ENCODE peak calls at places on chromosomes 2 and 18, in five cellular contexts. O is ovary, E is neural progenitor cell, V is AG09309, C is IMR-90. B is an unnamed sample.

GRCh38 chr2:16080071-16080470 is 139.7 kb downstream of the MYCN start:
- DNase-seq in V (no peak), O (no peak), E (no peak), C (no peak), B (no peak)

GRCh38 chr2:70984576-70985282 is 6.3 kb downstream of the ANKRD53 start:
- DNase-seq in O (peak), E (peak), C (peak), V (no peak), B (peak)

GRCh38 chr2:55441280-55441892 is 21.7 kb upstream of the CCDC88A start:
- DNase-seq in V (no peak), O (no peak), E (no peak), C (no peak), B (no peak)

GRCh38 chr2:233248999-233249398 is 2.5 kb upstream of the ATG16L1 start:
- DNase-seq in C (no peak), E (no peak), V (no peak), O (no peak), B (no peak)

GRCh38 chr2:229575569-229576315 is 138.6 kb downstream of the DNER start:
- DNase-seq in C (no peak), V (no peak), E (no peak), O (no peak), B (no peak)

GRCh38 chr2:8538531-8538930 is 143.3 kb upstream of the ID2 start:
- DNase-seq in E (no peak), V (no peak), C (no peak), O (no peak), B (no peak)

GRCh38 chr18:47928466-47928865 is 2.0 kb downstream of the SMAD2 start:
- DNase-seq in C (peak), V (no peak), E (no peak), O (no peak), B (peak)

GRCh38 chr2:177332992-177333388 is 59.6 kb upstream of the AGPS start:
- DNase-seq in V (no peak), O (no peak), C (no peak), E (no peak), B (no peak)

GRCh38 chr2:88123164-88123974 is 4.5 kb downstream of the FABP1 start:
- DNase-seq in V (no peak), C (no peak), E (no peak), O (no peak), B (no peak)

GRCh38 chr18:67600781-67601180 is 84.3 kb upstream of the DSEL start:
- DNase-seq in E (no peak), O (no peak), V (no peak), C (peak), B (no peak)

GRCh38 chr2:215878476-215879063 is 134.8 kb downstream of the MREG start:
- DNase-seq in O (no peak), C (peak), E (no peak), V (peak), B (peak)

GRCh38 chr18:48792141-48792540 is 158.6 kb downstream of the SMAD7 start:
- DNase-seq in E (no peak), C (no peak), O (no peak), V (no peak), B (no peak)

GRCh38 chr2:100780203-100781008 is 39.5 kb upstream of the NPAS2 start:
- DNase-seq in V (no peak), O (no peak), E (no peak), C (peak), B (no peak)

GRCh38 chr2:12321886-12322285 is 394.9 kb upstream of the TRIB2 start:
- DNase-seq in C (peak), V (no peak), O (no peak), E (no peak), B (peak)

GRCh38 chr18:5276947-5277346 is 18.6 kb downstream of the ZBTB14 start:
- DNase-seq in C (no peak), V (no peak), E (peak), O (no peak), B (no peak)

GRCh38 chr2:54967269-54967668 is 83.0 kb downstream of the RTN4 start:
- DNase-seq in E (peak), C (no peak), O (no peak), V (no peak), B (no peak)

GRCh38 chr2:71617266-71617665 is 163.9 kb downstream of the DYSF start:
- DNase-seq in O (no peak), V (no peak), E (no peak), C (no peak), B (no peak)

GRCh38 chr2:201470821-201471731 is 19.5 kb downstream of the STRADB start:
- DNase-seq in C (peak), E (peak), O (no peak), V (no peak), B (peak)

GRCh38 chr2:148970393-148970792 is 68.1 kb upstream of the LYPD6B start:
- DNase-seq in V (no peak), O (no peak), E (no peak), C (no peak), B (no peak)

GRCh38 chr18:12092398-12093229 is 1.0 kb upstream of the ANKRD62 start:
- DNase-seq in C (no peak), E (peak), V (no peak), O (no peak), B (no peak)

GRCh38 chr2:776517-776916 is 99.3 kb upstream of the TMEM18 start:
- DNase-seq in O (no peak), V (no peak), E (no peak), C (no peak), B (no peak)

GRCh38 chr2:98148968-98149697 is 62.2 kb downstream of the VWA3B start:
- DNase-seq in O (no peak), C (peak), E (no peak), V (peak), B (peak)

GRCh38 chr2:85759257-85759613 is 5.4 kb downstream of the ATOH8 start:
- DNase-seq in V (no peak), E (no peak), O (no peak), C (no peak), B (no peak)

GRCh38 chr2:114020668-114021067 is 130.8 kb downstream of the ACTR3 start:
- DNase-seq in C (no peak), E (no peak), O (no peak), V (no peak), B (no peak)

GRCh38 chr2:202541137-202541536 is 93.6 kb upstream of the FAM117B start:
- DNase-seq in C (no peak), V (no peak), E (no peak), O (no peak), B (no peak)

GRCh38 chr2:46981662-46982351 is 66.2 kb upstream of the MCFD2 start:
- DNase-seq in E (no peak), O (no peak), C (no peak), V (no peak), B (no peak)

GRCh38 chr2:238176565-238176964 is 17.8 kb downstream of the ERFE start:
- DNase-seq in E (no peak), O (no peak), C (peak), V (peak), B (peak)

GRCh38 chr2:48759682-48760081 is 4.2 kb upstream of the LHCGR start:
- DNase-seq in V (no peak), O (no peak), C (no peak), E (no peak), B (no peak)

GRCh38 chr2:146642066-146642465 is 1202.8 kb upstream of the ACVR2A start:
- DNase-seq in O (no peak), V (no peak), E (no peak), C (no peak), B (no peak)

GRCh38 chr2:72944804-72945449 is 27.6 kb downstream of the EMX1 start:
- DNase-seq in E (no peak), V (no peak), C (no peak), O (no peak), B (no peak)

GRCh38 chr2:128196026-128196822 is 105.2 kb downstream of the UGGT1 start:
- DNase-seq in C (peak), E (no peak), V (no peak), O (no peak), B (peak)

GRCh38 chr2:232465061-232465460 is 9.1 kb downstream of the ALPI start:
- DNase-seq in E (no peak), C (no peak), V (no peak), O (no peak), B (no peak)

GRCh38 chr2:43221660-43222471 is 4.5 kb downstream of the ZFP36L2 start:
- DNase-seq in E (peak), C (peak), O (peak), V (peak), B (peak)

GRCh38 chr2:215970425-215970824 is 42.9 kb downstream of the MREG start:
- DNase-seq in E (no peak), V (no peak), C (peak), O (no peak), B (no peak)

GRCh38 chr2:8234253-8234652 is 447.6 kb upstream of the ID2 start:
- DNase-seq in E (no peak), O (no peak), V (no peak), C (no peak), B (no peak)

GRCh38 chr2:239308696-239309397 is 92.0 kb downstream of the HDAC4 start:
- DNase-seq in E (no peak), V (peak), C (peak), O (peak), B (peak)

GRCh38 chr18:32472841-32473240 is 2.2 kb upstream of the GAREM1 start:
- DNase-seq in V (no peak), E (no peak), O (no peak), C (no peak), B (no peak)

GRCh38 chr18:32470136-32470712 is 458 bp downstream of the GAREM1 start:
- DNase-seq in O (no peak), E (peak), V (no peak), C (peak), B (peak)

GRCh38 chr18:32469691-32470131 is 971 bp downstream of the GAREM1 start:
- DNase-seq in C (peak), O (no peak), V (no peak), E (peak), B (peak)

GRCh38 chr18:32469190-32469611 is 1.5 kb downstream of the GAREM1 start:
- DNase-seq in C (peak), O (peak), E (peak), V (no peak), B (no peak)

GRCh38 chr18:32470713-32471633 is at the start of gene GAREM1:
- DNase-seq in C (peak), V (peak), O (peak), E (peak), B (peak)
- TF ChIP-seq CTCF in C (peak), V (peak), O (peak), E (peak), B (peak)

GRCh38 chr2:223204537-223204936 is 152.5 kb downstream of the KCNE4 start:
- DNase-seq in E (peak), V (no peak), C (no peak), O (no peak), B (no peak)
- H3K4me3 ChIP-seq in E (no peak), V (no peak), C (no peak), O (no peak), B (no peak)

GRCh38 chr2:4110273-4110672 is 406.9 kb downstream of the DCDC2C start:
- DNase-seq in O (no peak), V (no peak), E (no peak), C (no peak), B (no peak)
- TF ChIP-seq CTCF in O (no peak), V (no peak), E (peak), C (no peak), B (no peak)

DNA sequence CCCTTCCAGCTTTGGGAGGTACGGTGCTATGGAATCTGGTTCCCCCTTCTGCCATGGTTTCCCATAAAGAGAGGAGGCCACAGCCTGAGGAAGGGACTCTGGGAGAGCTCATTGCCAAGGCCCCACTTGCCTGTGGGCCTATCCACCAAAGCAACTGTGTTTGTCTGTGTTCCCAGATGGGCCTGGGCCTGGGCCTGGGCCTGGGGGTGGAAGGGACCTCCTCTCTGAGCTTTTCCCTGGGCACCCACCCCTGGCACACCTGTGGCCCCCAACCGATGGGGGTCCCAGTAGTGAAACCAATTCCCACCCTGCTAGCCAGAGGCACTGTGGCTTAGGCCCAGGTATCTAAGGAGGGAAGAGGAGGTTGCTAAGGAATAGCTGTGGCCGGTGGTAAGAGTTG is 4.8 kb upstream of the DUSP2 start:
- DNase-seq in E (no peak), O (no peak), C (no peak), V (no peak), B (no peak)
- H3K4me3 ChIP-seq in E (no peak), O (no peak), C (no peak), V (no peak), B (no peak)

GRCh38 chr2:36277146-36277808 is 78.3 kb upstream of the CRIM1 start:
- DNase-seq in E (no peak), V (peak), O (no peak), C (peak), B (peak)
- TF ChIP-seq CTCF in E (no peak), V (no peak), O (no peak), C (no peak), B (no peak)

DNA sequence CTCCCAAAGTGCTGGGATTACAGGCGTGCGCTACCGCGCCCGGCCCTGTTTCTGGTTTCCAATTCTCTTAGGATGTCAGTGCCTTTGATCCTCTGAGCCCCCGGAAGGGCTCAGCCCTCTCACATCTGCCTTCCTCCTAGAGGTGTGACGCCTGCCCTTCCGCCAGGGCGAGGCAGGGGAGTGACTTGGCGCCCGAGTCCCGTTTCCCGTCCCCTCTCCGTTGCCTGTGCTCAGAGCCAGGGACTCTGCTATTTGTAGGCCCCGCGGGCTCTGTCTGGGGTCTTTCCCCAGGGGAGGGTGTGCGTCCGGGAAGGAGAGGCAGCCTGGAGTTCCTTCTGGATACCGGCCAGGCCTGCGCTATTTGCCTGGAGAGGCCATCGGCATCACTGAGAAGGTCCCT is 103.8 kb upstream of the TAF1B start:
- DNase-seq in E (no peak), C (no peak), V (no peak), O (peak), B (no peak)
- H3K4me3 ChIP-seq in E (no peak), C (no peak), V (no peak), O (peak), B (peak)

GRCh38 chr2:65075176-65075575 is 19.0 kb downstream of the CEP68 start:
- DNase-seq in E (no peak), C (peak), O (no peak), V (no peak), B (peak)

GRCh38 chr2:65077898-65078297 is 21.7 kb downstream of the CEP68 start:
- DNase-seq in V (no peak), E (no peak), C (no peak), O (no peak), B (no peak)

GRCh38 chr2:65076345-65076710 is 20.1 kb downstream of the CEP68 start:
- DNase-seq in V (peak), C (peak), O (no peak), E (no peak), B (peak)

GRCh38 chr2:65073879-65074565 is 17.8 kb downstream of the CEP68 start:
- DNase-seq in E (no peak), C (no peak), V (no peak), O (no peak), B (no peak)

DNA sequence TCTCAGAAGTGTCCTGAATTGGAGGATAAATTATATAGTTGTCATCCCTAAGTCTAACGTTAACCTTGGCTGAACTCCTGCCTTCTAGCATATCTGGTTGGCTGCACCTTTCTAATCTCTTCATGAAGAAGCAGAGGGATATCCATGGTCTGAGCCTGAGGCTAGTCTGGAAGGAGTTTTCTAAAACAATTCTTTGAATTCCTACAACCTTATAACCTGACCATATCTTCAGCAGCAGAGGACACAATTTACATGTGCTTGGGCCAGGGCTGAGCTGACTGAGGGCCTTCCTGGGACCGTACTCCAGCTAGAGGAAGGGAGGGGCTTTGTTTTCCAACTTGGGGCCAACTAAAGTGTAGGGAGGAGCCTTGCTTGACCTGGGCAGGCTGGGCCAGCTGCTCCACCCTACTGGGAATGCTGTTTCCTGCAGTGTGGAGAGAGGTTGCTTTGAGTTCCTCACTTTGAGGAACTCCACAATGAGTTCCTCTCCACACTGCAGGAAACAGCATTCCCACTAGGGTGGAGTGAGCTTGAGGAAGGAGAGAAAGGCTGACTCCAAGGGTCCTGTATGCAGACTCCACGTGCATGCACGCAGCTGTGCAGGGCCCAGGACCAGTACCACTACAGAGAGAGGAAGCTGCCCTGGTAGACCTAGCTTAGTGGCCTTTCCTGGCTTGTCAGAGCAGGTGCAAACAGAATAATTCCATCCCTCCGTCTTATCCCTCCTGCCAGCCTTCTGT is 19.6 kb downstream of the CEP68 start:
- DNase-seq in V (no peak), O (peak), E (no peak), C (no peak), B (peak)
- TF ChIP-seq CTCF in V (no peak), O (no peak), E (no peak), C (no peak), B (no peak)

DNA sequence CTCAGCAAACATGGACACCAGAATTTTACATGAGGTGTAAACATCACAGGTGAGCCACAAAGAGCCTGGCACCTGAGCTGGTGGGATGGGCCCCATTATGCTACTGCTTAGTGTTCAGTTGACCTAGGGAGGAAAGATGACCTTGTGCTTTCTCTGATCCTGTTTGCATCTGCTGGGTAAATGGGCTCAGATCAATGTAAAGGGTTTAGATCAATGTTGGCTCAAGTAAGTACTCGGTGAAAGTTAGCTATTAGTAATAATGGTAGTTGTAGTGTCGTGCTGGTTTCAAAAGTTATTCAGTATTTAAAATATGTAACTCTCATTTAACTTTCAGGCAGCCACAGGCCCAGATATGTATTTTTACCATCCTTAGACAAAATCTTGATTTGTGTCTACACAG is 19.8 kb downstream of the ABHD3 start:
- DNase-seq in V (no peak), C (no peak), O (no peak), E (no peak), B (no peak)
- H3K4me3 ChIP-seq in V (no peak), C (no peak), O (no peak), E (no peak), B (no peak)

GRCh38 chr2:6452702-6453481 is 412.8 kb downstream of the CMPK2 start:
- DNase-seq in C (peak), O (no peak), V (no peak), E (peak), B (peak)
- TF ChIP-seq CTCF in C (peak), O (no peak), V (no peak), E (peak), B (peak)